ENCODE peak calls at places on chromosomes 2 and 18, in seven cellular contexts. N is GM12892, F is HepG2, U is K562, M is GM12878, O is SK-N-SH, Q is H1. T is an unnamed sample.

GRCh38 chr2:240567137-240567871 is 980 bp upstream of the RNPEPL1 start:
- DNase-seq in U (no peak), M (no peak), N (no peak), Q (no peak), O (peak), F (no peak), T (no peak)

GRCh38 chr2:174673876-174674275 is 76.3 kb upstream of the WIPF1 start:
- DNase-seq in U (no peak), O (no peak), Q (no peak), N (no peak), M (no peak), F (no peak), T (no peak)

GRCh38 chr2:106160786-106161261 is 33.3 kb downstream of the UXS1 start:
- DNase-seq in F (no peak), O (no peak), U (no peak), Q (no peak), N (no peak), M (no peak), T (no peak)

GRCh38 chr2:7111626-7112025 is 194.4 kb downstream of the RNF144A start:
- DNase-seq in Q (no peak), U (no peak), M (no peak), O (no peak), F (no peak), N (no peak), T (no peak)

GRCh38 chr2:21040468-21041377 is 3.1 kb downstream of the APOB start:
- DNase-seq in U (no peak), F (no peak), N (no peak), Q (no peak), O (no peak), M (no peak), T (no peak)

GRCh38 chr18:10381951-10382350 is 72.5 kb upstream of the APCDD1 start:
- DNase-seq in F (no peak), N (no peak), U (no peak), Q (no peak), O (no peak), M (no peak), T (no peak)

GRCh38 chr2:166463640-166464039 is 30.4 kb downstream of the SCN7A start:
- DNase-seq in U (no peak), O (no peak), N (no peak), M (no peak), Q (no peak), F (no peak), T (no peak)

GRCh38 chr2:199288424-199288823 is 169.3 kb downstream of the SATB2 start:
- DNase-seq in U (no peak), M (no peak), O (no peak), N (no peak), F (no peak), Q (no peak), T (no peak)

GRCh38 chr2:19706332-19706731 is 195.5 kb downstream of the TTC32 start:
- DNase-seq in M (no peak), N (no peak), U (no peak), O (no peak), Q (no peak), F (no peak), T (no peak)

GRCh38 chr2:64128943-64129391 is 15.3 kb downstream of the PELI1 start:
- DNase-seq in O (no peak), Q (no peak), U (no peak), F (peak), N (no peak), M (no peak), T (no peak)

GRCh38 chr2:171893196-171893823 is 734 bp downstream of the SLC25A12 start:
- DNase-seq in N (no peak), O (peak), Q (no peak), U (peak), M (no peak), F (no peak), T (no peak)

GRCh38 chr2:26629346-26629630 is 11.9 kb downstream of the CIB4 start:
- DNase-seq in Q (no peak), O (no peak), M (no peak), N (no peak), U (no peak), F (no peak), T (no peak)

GRCh38 chr2:109005686-109006204 is 16.7 kb upstream of the EDAR start:
- DNase-seq in N (no peak), M (no peak), Q (no peak), U (peak), O (no peak), F (no peak), T (no peak)

GRCh38 chr2:183404392-183404791 is 280.1 kb downstream of the NUP35 start:
- DNase-seq in Q (no peak), M (no peak), F (no peak), N (no peak), U (no peak), O (no peak), T (no peak)

GRCh38 chr18:47730795-47731194 is 199.7 kb downstream of the SMAD2 start:
- DNase-seq in O (no peak), M (no peak), U (no peak), F (no peak), Q (no peak), N (no peak), T (no peak)

GRCh38 chr2:159558479-159558878 is 57.9 kb downstream of the BAZ2B start:
- DNase-seq in F (no peak), N (no peak), O (no peak), M (no peak), Q (no peak), U (no peak), T (no peak)

GRCh38 chr2:145615626-145616025 is 1095.7 kb upstream of the ZEB2 start:
- DNase-seq in N (no peak), U (no peak), M (no peak), F (no peak), O (no peak), Q (no peak), T (no peak)
- TF ChIP-seq TAF1 in N (no peak), U (no peak), M (no peak), F (no peak), O (no peak), Q (no peak), T (no peak)

GRCh38 chr2:85753525-85754312 is at the start of gene ATOH8:
- DNase-seq in N (peak), O (peak), Q (peak), M (no peak), F (peak), U (peak), T (peak)
- TF ChIP-seq TAF1 in N (no peak), O (no peak), Q (no peak), M (no peak), F (no peak), U (no peak), T (no peak)

GRCh38 chr18:8912348-8913057 is 190.0 kb upstream of the NDUFV2 start:
- DNase-seq in U (peak), M (no peak), N (peak), O (no peak), F (no peak), Q (no peak), T (peak)
- TF ChIP-seq TAF1 in U (no peak), M (no peak), N (no peak), O (no peak), F (no peak), Q (no peak), T (no peak)

DNA sequence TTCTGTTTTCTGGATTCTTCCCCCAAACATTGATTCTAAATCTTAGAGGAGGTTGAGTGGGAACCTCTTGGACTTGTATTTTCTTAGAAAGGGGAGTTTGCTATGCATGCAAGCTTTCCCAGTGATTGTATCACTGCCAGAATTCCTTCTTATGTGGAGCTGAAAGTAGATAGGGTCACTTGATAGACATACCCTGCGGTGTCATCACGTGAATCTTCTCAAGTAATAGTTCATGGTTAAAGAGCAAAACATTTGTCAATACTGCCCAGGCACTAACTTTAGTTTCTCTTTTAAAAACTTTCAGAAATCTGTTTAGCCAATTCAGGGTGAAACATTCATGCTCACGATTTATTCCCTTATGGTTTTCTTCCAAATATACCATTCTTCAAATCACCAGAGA is 6.4 kb downstream of the PMAIP1 start:
- DNase-seq in Q (no peak), F (no peak), O (no peak), U (no peak), M (no peak), N (no peak), T (no peak)
- TF ChIP-seq TAF1 in Q (no peak), F (no peak), O (no peak), U (no peak), M (no peak), N (no peak), T (no peak)

GRCh38 chr2:179233626-179234430 is 30.8 kb downstream of the SESTD1 start:
- DNase-seq in M (no peak), Q (no peak), F (peak), U (no peak), O (no peak), N (no peak), T (no peak)
- TF ChIP-seq TAF1 in M (no peak), Q (no peak), F (no peak), U (no peak), O (no peak), N (no peak), T (no peak)

GRCh38 chr2:15243762-15244161 is 317.4 kb downstream of the NBAS start:
- DNase-seq in Q (no peak), N (no peak), M (no peak), U (peak), F (no peak), O (no peak), T (no peak)
- TF ChIP-seq TAF1 in Q (no peak), N (no peak), M (no peak), U (no peak), F (no peak), O (no peak), T (no peak)

GRCh38 chr2:23692263-23692662 is 234.7 kb downstream of the ATAD2B start:
- DNase-seq in U (no peak), N (no peak), F (no peak), M (no peak), Q (no peak), O (peak), T (no peak)

GRCh38 chr2:23695214-23696162 is 231.4 kb downstream of the ATAD2B start:
- DNase-seq in F (no peak), M (no peak), O (peak), Q (no peak), U (no peak), N (no peak), T (no peak)

GRCh38 chr2:23694058-23695045 is 232.6 kb downstream of the ATAD2B start:
- DNase-seq in N (no peak), M (no peak), O (no peak), U (no peak), Q (no peak), F (no peak), T (no peak)

GRCh38 chr2:23692901-23693605 is 233.9 kb downstream of the ATAD2B start:
- DNase-seq in O (peak), U (no peak), M (no peak), Q (no peak), F (no peak), N (no peak), T (no peak)

GRCh38 chr2:23693606-23693951 is 233.3 kb downstream of the ATAD2B start:
- DNase-seq in M (no peak), U (no peak), Q (no peak), O (peak), F (no peak), N (no peak), T (no peak)
- TF ChIP-seq TAF1 in M (no peak), U (no peak), Q (no peak), O (no peak), F (no peak), N (no peak), T (no peak)

DNA sequence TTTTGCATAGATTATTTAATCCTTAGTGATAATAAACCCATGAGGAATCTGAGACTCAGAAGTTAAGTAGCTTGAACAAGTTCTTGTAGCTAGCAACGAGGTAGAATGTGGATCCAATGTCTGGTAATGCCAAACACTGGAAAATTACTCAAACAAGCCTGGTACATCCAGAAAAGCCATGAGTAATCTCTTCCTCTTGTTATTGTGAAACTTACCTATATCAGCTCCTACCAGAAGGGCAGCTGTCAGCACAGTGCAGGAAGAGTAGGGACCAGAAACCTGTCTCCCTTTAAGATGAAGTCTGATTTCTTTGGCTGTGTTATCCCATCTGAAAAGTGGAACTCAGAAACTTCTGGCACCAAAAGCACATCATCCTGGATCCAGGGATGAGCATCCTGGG is 7.7 kb upstream of the SERPINB8 start:
- DNase-seq in Q (no peak), M (no peak), U (no peak), N (no peak), O (no peak), F (no peak), T (no peak)
- TF ChIP-seq TAF1 in Q (no peak), M (no peak), U (no peak), N (no peak), O (no peak), F (no peak), T (no peak)

T was measured in GM12891.